ENCODE peak calls at places on chromosomes 4 and X, in eight cellular contexts. J is natural killer cell, K is foreskin fibroblast, G is GM23338, E is IMR-90, R is foreskin keratinocyte, S is HFF-Myc, Z is stomach. L is an unnamed sample.

GRCh38 chr4:99087887-99088484 is 602 bp downstream of the ADH5 start:
- DNase-seq in G (peak), K (peak), S (no peak), Z (peak), J (peak), E (peak), R (peak), L (peak)

GRCh38 chrX:46642145-46642544 is 68.6 kb downstream of the CHST7 start:
- DNase-seq in G (peak), Z (no peak), E (peak), R (no peak), S (no peak), J (no peak), K (peak), L (peak)

GRCh38 chr4:110663738-110664444 is 41.0 kb upstream of the PITX2 start:
- DNase-seq in Z (no peak), R (peak), K (peak), E (peak), S (peak), J (no peak), G (no peak), L (peak)

GRCh38 chr4:3871881-3872833 is 106.0 kb downstream of the ADRA2C start:
- DNase-seq in G (peak), J (no peak), E (no peak), R (no peak), S (no peak), K (no peak), Z (no peak), L (no peak)

GRCh38 chrX:29530520-29530919 is 684.8 kb upstream of the MAGEB2 start:
- DNase-seq in E (peak), R (peak), K (peak), G (no peak), S (no peak), J (no peak), Z (no peak), L (peak)

GRCh38 chrX:16666541-16666940 is 16.6 kb downstream of the S100G start:
- DNase-seq in Z (no peak), G (no peak), S (no peak), J (no peak), E (peak), K (peak), R (no peak), L (peak)

GRCh38 chrX:132413459-132413858 is 75.4 kb downstream of the MBNL3 start:
- DNase-seq in J (no peak), K (no peak), R (no peak), Z (no peak), S (no peak), E (no peak), G (peak), L (no peak)

GRCh38 chr4:10659251-10659650 is 25.3 kb downstream of the CLNK start:
- DNase-seq in E (no peak), J (no peak), G (no peak), R (no peak), Z (no peak), S (no peak), K (no peak), L (no peak)

GRCh38 chr4:15002659-15003440 is 569 bp downstream of the CPEB2 start:
- DNase-seq in K (peak), R (peak), J (peak), S (no peak), E (peak), G (peak), Z (peak), L (peak)

GRCh38 chrX:74449322-74449936 is 28.1 kb downstream of the SLC16A2 start:
- DNase-seq in R (no peak), E (peak), Z (peak), J (no peak), S (no peak), K (no peak), G (no peak), L (peak)

GRCh38 chr4:147754037-147754445 is 22.2 kb downstream of the ARHGAP10 start:
- DNase-seq in J (no peak), E (peak), S (peak), K (peak), G (peak), R (peak), Z (no peak), L (peak)

GRCh38 chrX:19347916-19348315 is 4.2 kb downstream of the PDHA1 start:
- DNase-seq in Z (no peak), R (no peak), E (peak), S (no peak), K (no peak), G (no peak), J (no peak), L (peak)

GRCh38 chrX:93932471-93933220 is 258.6 kb downstream of the FAM133A start:
- DNase-seq in S (no peak), J (no peak), E (no peak), K (no peak), R (no peak), G (no peak), Z (no peak), L (no peak)

GRCh38 chrX:42398967-42399631 is 378.9 kb downstream of the PPP1R2C start:
- DNase-seq in R (no peak), E (no peak), K (no peak), J (no peak), Z (no peak), S (no peak), G (no peak), L (peak)

GRCh38 chr4:53196195-53196641 is 169.6 kb downstream of the SCFD2 start:
- DNase-seq in J (no peak), E (peak), Z (no peak), R (no peak), K (no peak), G (no peak), S (peak), L (peak)

GRCh38 chrX:28498658-28499057 is 88.6 kb upstream of the IL1RAPL1 start:
- DNase-seq in J (no peak), Z (no peak), R (peak), K (no peak), G (peak), E (peak), S (no peak), L (no peak)

GRCh38 chr4:5813882-5814255 is 79.0 kb downstream of the CRMP1 start:
- DNase-seq in J (no peak), Z (no peak), E (no peak), R (no peak), S (no peak), K (no peak), G (no peak), L (no peak)

GRCh38 chrX:9848718-9849481 is 62.7 kb downstream of the SHROOM2 start:
- DNase-seq in K (no peak), S (no peak), R (no peak), Z (no peak), E (no peak), G (no peak), J (no peak), L (no peak)

GRCh38 chr4:74501579-74501978 is 56.6 kb downstream of the AREG start:
- DNase-seq in E (peak), K (peak), Z (no peak), G (no peak), S (peak), J (no peak), R (peak), L (peak)

GRCh38 chr4:3324093-3324815 is 31.4 kb downstream of the RGS12 start:
- DNase-seq in R (no peak), E (no peak), S (no peak), Z (peak), G (peak), K (no peak), J (no peak), L (no peak)

GRCh38 chr4:94127707-94128328 is 79.8 kb upstream of the SMARCAD1 start:
- DNase-seq in Z (no peak), E (peak), G (peak), K (no peak), J (no peak), R (no peak), S (peak), L (peak)
- TF ChIP-seq CTCF in Z (peak), E (peak), G (peak), K (peak), J (peak), R (peak), S (peak), L (peak)

GRCh38 chr4:1112174-1112820 is 1.1 kb downstream of the RNF212 start:
- DNase-seq in E (no peak), K (no peak), S (no peak), G (peak), J (no peak), R (no peak), Z (no peak), L (no peak)

GRCh38 chr4:1111259-1111809 is 2.0 kb downstream of the RNF212 start:
- DNase-seq in Z (no peak), G (no peak), J (no peak), E (no peak), R (no peak), K (no peak), S (no peak), L (no peak)

GRCh38 chr4:1115528-1116293 is 2.3 kb upstream of the RNF212 start:
- DNase-seq in G (no peak), S (no peak), Z (no peak), J (no peak), K (no peak), E (no peak), R (no peak), L (no peak)

GRCh38 chr4:1112821-1113182 is 562 bp downstream of the RNF212 start:
- DNase-seq in S (no peak), G (no peak), R (no peak), Z (no peak), J (no peak), E (no peak), K (no peak), L (no peak)

GRCh38 chr4:1113311-1114009 is at the start of gene RNF212:
- DNase-seq in Z (peak), J (no peak), K (no peak), S (no peak), E (no peak), G (peak), R (no peak), L (no peak)
- TF ChIP-seq CTCF in Z (no peak), J (no peak), K (no peak), S (no peak), E (no peak), G (no peak), R (no peak), L (no peak)

GRCh38 chrX:58025979-58026378 is 115.7 kb upstream of the ZXDA start:
- DNase-seq in R (no peak), Z (peak), J (no peak), G (peak), K (peak), E (peak), S (no peak), L (peak)
- TF ChIP-seq CTCF in R (peak), Z (peak), J (peak), G (peak), K (peak), E (peak), S (peak), L (peak)

GRCh38 chr4:8503801-8504200 is 63.2 kb downstream of the TRMT44 start:
- DNase-seq in S (no peak), Z (peak), R (no peak), J (no peak), E (no peak), K (no peak), G (no peak), L (no peak)
- TF ChIP-seq CTCF in S (no peak), Z (no peak), R (no peak), J (no peak), E (no peak), K (no peak), G (peak), L (no peak)

GRCh38 chr4:153232768-153233167 is 28.5 kb downstream of the TRIM2 start:
- DNase-seq in J (no peak), R (no peak), G (peak), E (no peak), Z (peak), S (no peak), K (no peak), L (peak)
- TF ChIP-seq CTCF in J (no peak), R (peak), G (peak), E (peak), Z (peak), S (peak), K (peak), L (peak)

DNA sequence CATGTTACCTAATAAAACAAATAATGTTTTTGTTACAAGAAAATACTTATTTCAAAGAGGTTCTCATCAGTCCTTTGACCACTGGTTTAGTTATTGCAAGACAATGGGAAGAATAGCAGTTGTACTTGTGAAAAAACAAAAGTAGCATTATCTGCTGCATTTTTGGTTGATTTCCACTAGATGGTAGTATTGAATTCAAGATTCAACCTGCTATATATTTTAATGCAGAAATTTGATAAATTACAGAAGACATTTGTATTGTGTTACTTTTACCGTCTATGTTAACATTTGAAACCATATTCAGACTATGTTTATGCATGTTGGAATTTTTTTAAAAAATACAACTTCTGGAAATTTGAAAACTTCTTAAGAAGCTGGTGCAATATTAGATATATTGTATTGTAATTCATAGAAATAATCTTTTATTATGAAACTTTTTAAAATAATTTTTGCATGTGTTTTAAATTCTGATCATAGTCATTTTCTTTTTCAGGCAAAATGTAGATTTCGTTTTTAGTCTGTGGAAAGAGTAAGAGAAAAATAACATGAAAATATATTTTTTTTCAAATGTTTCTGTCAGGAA is 56.4 kb downstream of the SPCS3 start:
- DNase-seq in G (peak), J (no peak), Z (no peak), R (no peak), S (no peak), E (peak), K (no peak), L (peak)
- TF ChIP-seq CTCF in G (peak), J (peak), Z (no peak), R (peak), S (peak), E (peak), K (peak), L (peak)

GRCh38 chrX:49627030-49627777 is 28.4 kb downstream of the GAGE1 start:
- DNase-seq in S (no peak), R (no peak), G (peak), K (no peak), J (no peak), Z (no peak), E (no peak), L (no peak)
- TF ChIP-seq CTCF in S (peak), R (no peak), G (peak), K (no peak), J (no peak), Z (peak), E (no peak), L (no peak)

GRCh38 chrX:4579480-4579879 is 866.0 kb upstream of the PRKX start:
- DNase-seq in S (no peak), J (no peak), K (no peak), Z (no peak), G (no peak), R (no peak), E (no peak), L (no peak)
- TF ChIP-seq CTCF in S (no peak), J (no peak), K (no peak), Z (no peak), G (no peak), R (no peak), E (no peak), L (no peak)

L was measured in fibroblast of the aortic adventitia.